ENCODE peak calls at places on chromosomes 7 and 10, in nine cellular contexts. M, I, R, X, W, F, B, N and O are unnamed samples.

GRCh38 chr7:132825932-132826480 is 249.7 kb upstream of the PLXNA4 start:
- DNase-seq in M (no peak), I (peak; percentile 58), R (no peak), X (no peak), W (no peak), F (no peak), B (no peak), N (no peak), O (no peak)

GRCh38 chr10:125149278-125150047 is 10.9 kb downstream of the CTBP2 start:
- DNase-seq in M (no peak), I (peak; percentile 81), R (no peak), X (peak; percentile 60), W (no peak), F (no peak), B (peak; percentile 81), N (peak; percentile 78), O (peak; percentile 83)

GRCh38 chr10:61960396-61961120 is 59.1 kb downstream of the ARID5B start:
- DNase-seq in M (no peak), I (no peak), R (no peak), X (no peak), W (no peak), F (no peak), B (no peak), N (no peak), O (no peak)

GRCh38 chr10:99375444-99375843 is 46.3 kb downstream of the CNNM1 start:
- DNase-seq in M (no peak), I (no peak), R (no peak), X (no peak), W (no peak), F (no peak), B (no peak), N (no peak), O (no peak)

GRCh38 chr7:99359465-99360154 is 14.9 kb upstream of the ARPC1B start:
- DNase-seq in M (no peak), I (no peak), R (no peak), X (no peak), W (no peak), F (no peak), B (no peak), N (no peak), O (no peak)

GRCh38 chr10:105993609-105994008 is 1170.9 kb downstream of the SORCS1 start:
- DNase-seq in M (no peak), I (no peak), R (no peak), X (no peak), W (no peak), F (no peak), B (no peak), N (no peak), O (no peak)

GRCh38 chr10:28202941-28203352 is 99.9 kb downstream of the MPP7 start:
- DNase-seq in M (no peak), I (no peak), R (no peak), X (no peak), W (no peak), F (no peak), B (no peak), N (no peak), O (peak; percentile 20)

GRCh38 chr10:35607475-35608316 is 2.6 kb downstream of the GJD4 start:
- DNase-seq in M (peak; percentile 53), I (peak; percentile 51), R (no peak), X (no peak), W (peak; percentile 31), F (no peak), B (no peak), N (peak; percentile 59), O (peak; percentile 18)

GRCh38 chr10:112842832-112843360 is 107.2 kb upstream of the TCF7L2 start:
- DNase-seq in M (no peak), I (no peak), R (peak; percentile 21), X (no peak), W (no peak), F (no peak), B (peak; percentile 4), N (no peak), O (no peak)